ENCODE peak calls at places on chromosome 2, in ten cellular contexts. One of them, this sample, is unnamed.

GRCh38 chr2:197191948-197192338 is 118.6 kb downstream of the ANKRD44 start:
- DNase-seq in activated T-cell treated with anti-CD3 and anti-CD28 coated beads, Interleukin-2, amount 50 U/mL, for 4 hours: peak
- DNase-seq in caudate nucleus: no peak
- DNase-seq in COR-L47: no peak
- DNase-seq in stromal cell of bone marrow: no peak
- DNase-seq in GM23248: no peak
- DNase-seq in germinal center: no peak
- DNase-seq in stimulated activated CD4-positive, alpha-beta T cell treated with anti-CD3 and anti-CD28 coated beads, Interleukin-2, amount 100 ng/mL, for 48 hours: no peak
- DNase-seq in lower lobe of right lung: no peak
- DNase-seq in heart left ventricle: no peak
- DNase-seq in this sample: no peak

GRCh38 chr2:222375798-222376197 is 48.5 kb upstream of the SGPP2 start:
- DNase-seq in activated T-cell treated with anti-CD3 and anti-CD28 coated beads, Interleukin-2, amount 50 U/mL, for 4 hours: no peak
- DNase-seq in caudate nucleus: no peak
- DNase-seq in COR-L47: no peak
- DNase-seq in stromal cell of bone marrow: no peak
- DNase-seq in GM23248: no peak
- DNase-seq in germinal center: no peak
- DNase-seq in stimulated activated CD4-positive, alpha-beta T cell treated with anti-CD3 and anti-CD28 coated beads, Interleukin-2, amount 100 ng/mL, for 48 hours: no peak
- DNase-seq in lower lobe of right lung: no peak
- DNase-seq in heart left ventricle: no peak
- DNase-seq in this sample: no peak

GRCh38 chr2:23092831-23093230 is 292.1 kb upstream of the KLHL29 start:
- DNase-seq in activated T-cell treated with anti-CD3 and anti-CD28 coated beads, Interleukin-2, amount 50 U/mL, for 4 hours: no peak
- DNase-seq in caudate nucleus: no peak
- DNase-seq in COR-L47: no peak
- DNase-seq in stromal cell of bone marrow: peak
- DNase-seq in GM23248: peak
- DNase-seq in germinal center: no peak
- DNase-seq in stimulated activated CD4-positive, alpha-beta T cell treated with anti-CD3 and anti-CD28 coated beads, Interleukin-2, amount 100 ng/mL, for 48 hours: no peak
- DNase-seq in lower lobe of right lung: no peak
- DNase-seq in heart left ventricle: no peak
- DNase-seq in this sample: no peak

GRCh38 chr2:182164686-182165085 is 179.0 kb downstream of the PPP1R1C start:
- DNase-seq in activated T-cell treated with anti-CD3 and anti-CD28 coated beads, Interleukin-2, amount 50 U/mL, for 4 hours: no peak
- DNase-seq in caudate nucleus: no peak
- DNase-seq in COR-L47: no peak
- DNase-seq in stromal cell of bone marrow: no peak
- DNase-seq in GM23248: no peak
- DNase-seq in germinal center: no peak
- DNase-seq in stimulated activated CD4-positive, alpha-beta T cell treated with anti-CD3 and anti-CD28 coated beads, Interleukin-2, amount 100 ng/mL, for 48 hours: no peak
- DNase-seq in lower lobe of right lung: no peak
- DNase-seq in heart left ventricle: no peak
- DNase-seq in this sample: no peak

GRCh38 chr2:231207734-231208133 is 9.3 kb downstream of the ARMC9 start:
- DNase-seq in activated T-cell treated with anti-CD3 and anti-CD28 coated beads, Interleukin-2, amount 50 U/mL, for 4 hours: no peak
- DNase-seq in caudate nucleus: no peak
- DNase-seq in COR-L47: no peak
- DNase-seq in stromal cell of bone marrow: no peak
- DNase-seq in GM23248: no peak
- DNase-seq in germinal center: no peak
- DNase-seq in stimulated activated CD4-positive, alpha-beta T cell treated with anti-CD3 and anti-CD28 coated beads, Interleukin-2, amount 100 ng/mL, for 48 hours: no peak
- DNase-seq in lower lobe of right lung: no peak
- DNase-seq in heart left ventricle: no peak
- DNase-seq in this sample: no peak

GRCh38 chr2:54657664-54658083 is 65.8 kb upstream of the EML6 start:
- DNase-seq in activated T-cell treated with anti-CD3 and anti-CD28 coated beads, Interleukin-2, amount 50 U/mL, for 4 hours: no peak
- DNase-seq in caudate nucleus: no peak
- DNase-seq in COR-L47: peak
- DNase-seq in stromal cell of bone marrow: no peak
- DNase-seq in GM23248: peak
- DNase-seq in germinal center: peak
- DNase-seq in stimulated activated CD4-positive, alpha-beta T cell treated with anti-CD3 and anti-CD28 coated beads, Interleukin-2, amount 100 ng/mL, for 48 hours: peak
- DNase-seq in lower lobe of right lung: peak
- DNase-seq in heart left ventricle: no peak
- DNase-seq in this sample: peak

GRCh38 chr2:128442891-128443302 is 124.2 kb upstream of the HS6ST1 start:
- DNase-seq in activated T-cell treated with anti-CD3 and anti-CD28 coated beads, Interleukin-2, amount 50 U/mL, for 4 hours: no peak
- DNase-seq in caudate nucleus: no peak
- DNase-seq in COR-L47: no peak
- DNase-seq in stromal cell of bone marrow: no peak
- DNase-seq in GM23248: no peak
- DNase-seq in germinal center: no peak
- DNase-seq in stimulated activated CD4-positive, alpha-beta T cell treated with anti-CD3 and anti-CD28 coated beads, Interleukin-2, amount 100 ng/mL, for 48 hours: no peak
- DNase-seq in lower lobe of right lung: no peak
- DNase-seq in heart left ventricle: no peak
- DNase-seq in this sample: peak

GRCh38 chr2:44315945-44316344 is 40.7 kb downstream of the SLC3A1 start:
- DNase-seq in activated T-cell treated with anti-CD3 and anti-CD28 coated beads, Interleukin-2, amount 50 U/mL, for 4 hours: no peak
- DNase-seq in caudate nucleus: no peak
- DNase-seq in COR-L47: no peak
- DNase-seq in stromal cell of bone marrow: no peak
- DNase-seq in GM23248: no peak
- DNase-seq in germinal center: no peak
- DNase-seq in stimulated activated CD4-positive, alpha-beta T cell treated with anti-CD3 and anti-CD28 coated beads, Interleukin-2, amount 100 ng/mL, for 48 hours: no peak
- DNase-seq in lower lobe of right lung: no peak
- DNase-seq in heart left ventricle: no peak
- DNase-seq in this sample: no peak

GRCh38 chr2:171923206-171923605 is 945 bp downstream of the HAT1 start:
- DNase-seq in activated T-cell treated with anti-CD3 and anti-CD28 coated beads, Interleukin-2, amount 50 U/mL, for 4 hours: no peak
- DNase-seq in caudate nucleus: no peak
- DNase-seq in COR-L47: no peak
- DNase-seq in stromal cell of bone marrow: peak
- DNase-seq in GM23248: peak
- DNase-seq in germinal center: no peak
- DNase-seq in stimulated activated CD4-positive, alpha-beta T cell treated with anti-CD3 and anti-CD28 coated beads, Interleukin-2, amount 100 ng/mL, for 48 hours: no peak
- DNase-seq in lower lobe of right lung: no peak
- DNase-seq in heart left ventricle: no peak
- DNase-seq in this sample: no peak

GRCh38 chr2:133756833-133757232 is 188.6 kb upstream of the NCKAP5 start:
- DNase-seq in activated T-cell treated with anti-CD3 and anti-CD28 coated beads, Interleukin-2, amount 50 U/mL, for 4 hours: no peak
- DNase-seq in caudate nucleus: no peak
- DNase-seq in COR-L47: no peak
- DNase-seq in stromal cell of bone marrow: no peak
- DNase-seq in GM23248: no peak
- DNase-seq in germinal center: no peak
- DNase-seq in stimulated activated CD4-positive, alpha-beta T cell treated with anti-CD3 and anti-CD28 coated beads, Interleukin-2, amount 100 ng/mL, for 48 hours: no peak
- DNase-seq in lower lobe of right lung: no peak
- DNase-seq in heart left ventricle: no peak
- DNase-seq in this sample: no peak

GRCh38 chr2:177547122-177547521 is 154.5 kb downstream of the AGPS start:
- DNase-seq in activated T-cell treated with anti-CD3 and anti-CD28 coated beads, Interleukin-2, amount 50 U/mL, for 4 hours: no peak
- DNase-seq in caudate nucleus: no peak
- DNase-seq in COR-L47: no peak
- DNase-seq in stromal cell of bone marrow: no peak
- DNase-seq in GM23248: no peak
- DNase-seq in germinal center: no peak
- DNase-seq in stimulated activated CD4-positive, alpha-beta T cell treated with anti-CD3 and anti-CD28 coated beads, Interleukin-2, amount 100 ng/mL, for 48 hours: no peak
- DNase-seq in lower lobe of right lung: no peak
- DNase-seq in heart left ventricle: no peak
- DNase-seq in this sample: no peak

GRCh38 chr2:102065675-102066252 is 74.0 kb downstream of the IL1R2 start:
- DNase-seq in activated T-cell treated with anti-CD3 and anti-CD28 coated beads, Interleukin-2, amount 50 U/mL, for 4 hours: no peak
- DNase-seq in caudate nucleus: no peak
- DNase-seq in COR-L47: no peak
- DNase-seq in stromal cell of bone marrow: no peak
- DNase-seq in GM23248: peak
- DNase-seq in germinal center: no peak
- DNase-seq in stimulated activated CD4-positive, alpha-beta T cell treated with anti-CD3 and anti-CD28 coated beads, Interleukin-2, amount 100 ng/mL, for 48 hours: no peak
- DNase-seq in lower lobe of right lung: peak
- DNase-seq in heart left ventricle: no peak
- DNase-seq in this sample: no peak

GRCh38 chr2:197675246-197675645 is at the start of gene RFTN2:
- DNase-seq in activated T-cell treated with anti-CD3 and anti-CD28 coated beads, Interleukin-2, amount 50 U/mL, for 4 hours: no peak
- DNase-seq in caudate nucleus: no peak
- DNase-seq in COR-L47: no peak
- DNase-seq in stromal cell of bone marrow: no peak
- DNase-seq in GM23248: peak
- DNase-seq in germinal center: no peak
- DNase-seq in stimulated activated CD4-positive, alpha-beta T cell treated with anti-CD3 and anti-CD28 coated beads, Interleukin-2, amount 100 ng/mL, for 48 hours: no peak
- DNase-seq in lower lobe of right lung: no peak
- DNase-seq in heart left ventricle: no peak
- DNase-seq in this sample: no peak

GRCh38 chr2:45610281-45611019 is 617 bp downstream of the SRBD1 start:
- DNase-seq in activated T-cell treated with anti-CD3 and anti-CD28 coated beads, Interleukin-2, amount 50 U/mL, for 4 hours: peak
- DNase-seq in caudate nucleus: peak
- DNase-seq in COR-L47: peak
- DNase-seq in stromal cell of bone marrow: peak
- DNase-seq in GM23248: peak
- DNase-seq in germinal center: peak
- DNase-seq in stimulated activated CD4-positive, alpha-beta T cell treated with anti-CD3 and anti-CD28 coated beads, Interleukin-2, amount 100 ng/mL, for 48 hours: peak
- DNase-seq in lower lobe of right lung: peak
- DNase-seq in heart left ventricle: peak
- DNase-seq in this sample: peak

GRCh38 chr2:158321264-158321663 is 135.3 kb downstream of the CCDC148 start:
- DNase-seq in activated T-cell treated with anti-CD3 and anti-CD28 coated beads, Interleukin-2, amount 50 U/mL, for 4 hours: no peak
- DNase-seq in caudate nucleus: no peak
- DNase-seq in COR-L47: no peak
- DNase-seq in stromal cell of bone marrow: peak
- DNase-seq in GM23248: peak
- DNase-seq in germinal center: no peak
- DNase-seq in stimulated activated CD4-positive, alpha-beta T cell treated with anti-CD3 and anti-CD28 coated beads, Interleukin-2, amount 100 ng/mL, for 48 hours: no peak
- DNase-seq in lower lobe of right lung: no peak
- DNase-seq in heart left ventricle: no peak
- DNase-seq in this sample: no peak

GRCh38 chr2:126658910-126659613 is 3.1 kb downstream of the GYPC start:
- DNase-seq in activated T-cell treated with anti-CD3 and anti-CD28 coated beads, Interleukin-2, amount 50 U/mL, for 4 hours: no peak
- DNase-seq in caudate nucleus: no peak
- DNase-seq in COR-L47: no peak
- DNase-seq in stromal cell of bone marrow: peak
- DNase-seq in GM23248: peak
- DNase-seq in germinal center: peak
- DNase-seq in stimulated activated CD4-positive, alpha-beta T cell treated with anti-CD3 and anti-CD28 coated beads, Interleukin-2, amount 100 ng/mL, for 48 hours: no peak
- DNase-seq in lower lobe of right lung: peak
- DNase-seq in heart left ventricle: peak
- DNase-seq in this sample: peak

GRCh38 chr2:197191177-197191947 is 119.2 kb downstream of the ANKRD44 start:
- DNase-seq in activated T-cell treated with anti-CD3 and anti-CD28 coated beads, Interleukin-2, amount 50 U/mL, for 4 hours: no peak
- DNase-seq in caudate nucleus: peak
- DNase-seq in COR-L47: peak
- DNase-seq in stromal cell of bone marrow: no peak
- DNase-seq in GM23248: peak
- DNase-seq in germinal center: peak
- DNase-seq in stimulated activated CD4-positive, alpha-beta T cell treated with anti-CD3 and anti-CD28 coated beads, Interleukin-2, amount 100 ng/mL, for 48 hours: no peak
- DNase-seq in lower lobe of right lung: no peak
- DNase-seq in heart left ventricle: no peak
- DNase-seq in this sample: no peak

GRCh38 chr2:39780825-39781600 is 2.0 kb upstream of the THUMPD2 start:
- DNase-seq in activated T-cell treated with anti-CD3 and anti-CD28 coated beads, Interleukin-2, amount 50 U/mL, for 4 hours: no peak
- DNase-seq in caudate nucleus: no peak
- DNase-seq in COR-L47: no peak
- DNase-seq in stromal cell of bone marrow: peak
- DNase-seq in GM23248: peak
- DNase-seq in germinal center: no peak
- DNase-seq in stimulated activated CD4-positive, alpha-beta T cell treated with anti-CD3 and anti-CD28 coated beads, Interleukin-2, amount 100 ng/mL, for 48 hours: no peak
- DNase-seq in lower lobe of right lung: no peak
- DNase-seq in heart left ventricle: no peak
- DNase-seq in this sample: no peak

GRCh38 chr2:143937563-143938346 is 582.2 kb downstream of the ZEB2 start:
- DNase-seq in activated T-cell treated with anti-CD3 and anti-CD28 coated beads, Interleukin-2, amount 50 U/mL, for 4 hours: no peak
- DNase-seq in caudate nucleus: peak
- DNase-seq in COR-L47: peak
- DNase-seq in stromal cell of bone marrow: no peak
- DNase-seq in GM23248: peak
- DNase-seq in germinal center: peak
- DNase-seq in stimulated activated CD4-positive, alpha-beta T cell treated with anti-CD3 and anti-CD28 coated beads, Interleukin-2, amount 100 ng/mL, for 48 hours: peak
- DNase-seq in lower lobe of right lung: no peak
- DNase-seq in heart left ventricle: no peak
- DNase-seq in this sample: no peak

GRCh38 chr2:77479895-77480294 is 42.3 kb downstream of the LRRTM4 start:
- DNase-seq in activated T-cell treated with anti-CD3 and anti-CD28 coated beads, Interleukin-2, amount 50 U/mL, for 4 hours: no peak
- DNase-seq in caudate nucleus: no peak
- DNase-seq in COR-L47: no peak
- DNase-seq in stromal cell of bone marrow: no peak
- DNase-seq in GM23248: no peak
- DNase-seq in germinal center: no peak
- DNase-seq in stimulated activated CD4-positive, alpha-beta T cell treated with anti-CD3 and anti-CD28 coated beads, Interleukin-2, amount 100 ng/mL, for 48 hours: no peak
- DNase-seq in lower lobe of right lung: no peak
- DNase-seq in heart left ventricle: no peak
- DNase-seq in this sample: no peak

GRCh38 chr2:232876071-232876977 is 6.3 kb downstream of the SNORC start:
- DNase-seq in activated T-cell treated with anti-CD3 and anti-CD28 coated beads, Interleukin-2, amount 50 U/mL, for 4 hours: no peak
- DNase-seq in caudate nucleus: peak
- DNase-seq in COR-L47: no peak
- DNase-seq in stromal cell of bone marrow: no peak
- DNase-seq in GM23248: peak
- DNase-seq in germinal center: peak
- DNase-seq in stimulated activated CD4-positive, alpha-beta T cell treated with anti-CD3 and anti-CD28 coated beads, Interleukin-2, amount 100 ng/mL, for 48 hours: peak
- DNase-seq in lower lobe of right lung: no peak
- DNase-seq in heart left ventricle: no peak
- DNase-seq in this sample: no peak

GRCh38 chr2:173963323-173963816 is 1.8 kb downstream of the SP3 start:
- DNase-seq in activated T-cell treated with anti-CD3 and anti-CD28 coated beads, Interleukin-2, amount 50 U/mL, for 4 hours: peak
- DNase-seq in caudate nucleus: peak
- DNase-seq in COR-L47: peak
- DNase-seq in stromal cell of bone marrow: peak
- DNase-seq in GM23248: peak
- DNase-seq in germinal center: no peak
- DNase-seq in stimulated activated CD4-positive, alpha-beta T cell treated with anti-CD3 and anti-CD28 coated beads, Interleukin-2, amount 100 ng/mL, for 48 hours: no peak
- DNase-seq in lower lobe of right lung: no peak
- DNase-seq in heart left ventricle: no peak
- DNase-seq in this sample: no peak

This sample was measured in Peyer's patch.